ENCODE peak calls at places on chromosomes 16 and 17, in eight cellular contexts. I is COR-L47; Y is NCI-H460; S is heart right ventricle; Z is HEK293T; U is stimulated activated naive CD4-positive, alpha-beta T cell; K is hypothalamus; B is stimulated activated CD4-positive, alpha-beta T cell treated with anti-CD3 and anti-CD28 coated beads, Interleukin-4, amount 100 ng/mL, for 1 hour. G is an unnamed sample.
A peak's percentile ranks its signal among the peaks of the same experiment; 100 is the strongest.

GRCh38 chr17:68732301-68732749 is 131.2 kb upstream of the FAM20A start:
- DNase-seq in K (no peak), S (no peak), U (no peak), Z (no peak), B (no peak), Y (no peak), I (no peak), G (no peak)

GRCh38 chr16:87849419-87850008 is 19.8 kb downstream of the SLC7A5 start:
- DNase-seq in K (no peak), Y (no peak), Z (no peak), U (no peak), B (no peak), S (no peak), I (no peak), G (no peak)

GRCh38 chr17:56616239-56616638 is 22.7 kb downstream of the NOG start:
- DNase-seq in K (no peak), S (no peak), U (no peak), Z (no peak), B (no peak), I (no peak), Y (no peak), G (no peak)

GRCh38 chr16:15542261-15542660 is 100.7 kb downstream of the MARF1 start:
- DNase-seq in Z (no peak), S (no peak), Y (no peak), K (no peak), U (no peak), I (no peak), B (no peak), G (no peak)

GRCh38 chr17:6070280-6070894 is at the start of gene WSCD1:
- DNase-seq in K (no peak), Z (peak; percentile 77), S (peak; percentile 42), U (peak; percentile 34), Y (no peak), B (peak; percentile 21), I (peak; percentile 22), G (no peak)

GRCh38 chr17:37710344-37710886 is 34.4 kb downstream of the HNF1B start:
- DNase-seq in U (no peak), Y (no peak), K (no peak), Z (peak; percentile 38), B (no peak), I (peak; percentile 80), S (no peak), G (no peak)

GRCh38 chr17:62064791-62065563 is at the start of gene MED13:
- DNase-seq in S (peak; percentile 69), B (peak; percentile 59), K (no peak), I (peak; percentile 15), Y (peak; percentile 30), Z (peak; percentile 63), U (peak; percentile 44), G (peak; percentile 27)

GRCh38 chr16:81645303-81645702 is 133.8 kb upstream of the PLCG2 start:
- DNase-seq in U (no peak), S (peak; percentile 66), K (peak; percentile 28), B (no peak), Z (no peak), I (peak; percentile 87), Y (no peak), G (no peak)

GRCh38 chr16:67563708-67564468 is 1.6 kb downstream of the CTCF start:
- DNase-seq in K (no peak), B (no peak), S (no peak), I (no peak), Z (no peak), U (peak; percentile 71), Y (peak; percentile 35), G (no peak)

GRCh38 chr17:48064638-48065037 is 16.5 kb downstream of the NFE2L1 start:
- DNase-seq in K (no peak), U (no peak), I (no peak), B (no peak), Z (no peak), Y (no peak), S (no peak), G (no peak)

GRCh38 chr16:88298166-88298881 is 84.4 kb upstream of the ZNF469 start:
- DNase-seq in U (no peak), I (no peak), Y (no peak), K (no peak), Z (no peak), B (no peak), S (no peak), G (no peak)

GRCh38 chr16:80947708-80948615 is 58.7 kb downstream of the CMC2 start:
- DNase-seq in B (no peak), S (no peak), I (no peak), Z (no peak), U (no peak), Y (no peak), K (no peak), G (no peak)

GRCh38 chr17:69447726-69448125 is 33.2 kb downstream of the MAP2K6 start:
- DNase-seq in Y (no peak), U (no peak), Z (no peak), B (no peak), K (no peak), I (no peak), S (peak; percentile 35), G (no peak)

GRCh38 chr16:8370374-8371015 is 219.8 kb downstream of the TMEM114 start:
- DNase-seq in U (no peak), S (no peak), Z (no peak), Y (no peak), I (no peak), B (no peak), K (no peak), G (no peak)

GRCh38 chr17:2084129-2084765 is 29.3 kb downstream of the HIC1 start:
- DNase-seq in Y (peak; percentile 36), B (no peak), U (no peak), K (no peak), S (peak; percentile 65), Z (no peak), I (no peak), G (no peak)

GRCh38 chr16:569445-570254 is at the start of gene PIGQ:
- DNase-seq in I (peak; percentile 44), U (peak; percentile 77), K (peak; percentile 19), B (peak; percentile 66), Z (peak; percentile 86), Y (peak; percentile 31), S (peak; percentile 68), G (peak; percentile 45)

GRCh38 chr17:38703742-38704644 is 1.1 kb upstream of the MLLT6 start:
- DNase-seq in Z (peak; percentile 27), K (no peak), Y (no peak), U (peak; percentile 72), B (peak; percentile 89), S (peak; percentile 80), I (peak; percentile 94), G (peak; percentile 23)

GRCh38 chr17:70230883-70231282 is 61.6 kb downstream of the KCNJ2 start:
- DNase-seq in B (no peak), K (no peak), U (no peak), S (no peak), Y (no peak), I (no peak), Z (no peak), G (peak; percentile 57)

GRCh38 chr17:7842380-7842949 is 8.4 kb downstream of the KDM6B start:
- DNase-seq in S (peak; percentile 53), Y (peak; percentile 80), B (peak; percentile 98), I (no peak), K (no peak), U (peak; percentile 91), Z (no peak), G (peak; percentile 39)

GRCh38 chr17:61709567-61709966 is 118.5 kb upstream of the NACA2 start:
- DNase-seq in S (no peak), Z (no peak), Y (no peak), I (no peak), K (no peak), B (no peak), U (no peak), G (no peak)

GRCh38 chr17:27888945-27889344 is 4.2 kb downstream of the LYRM9 start:
- DNase-seq in Y (no peak), Z (no peak), B (no peak), U (no peak), K (no peak), I (no peak), S (no peak), G (no peak)

G was measured in foreskin melanocyte.